ENCODE peak calls at places on chromosomes 3 and 15, in six cellular contexts. I is HepG2, B is GM12878, P is SK-N-SH, Q is K562, R is H1. C is an unnamed sample.

GRCh38 chr3:181330821-181331563 is 341.5 kb upstream of the DNAJC19 start:
- DNase-seq in B (no peak), Q (no peak), I (no peak), P (no peak), R (no peak), C (no peak)

GRCh38 chr3:166955549-166955948 is 424.5 kb downstream of the ZBBX start:
- DNase-seq in R (no peak), B (no peak), I (no peak), P (no peak), Q (no peak), C (no peak)

GRCh38 chr15:78929536-78930264 is 15.1 kb downstream of the CTSH start:
- DNase-seq in I (no peak), Q (no peak), B (no peak), P (no peak), R (no peak), C (no peak)

GRCh38 chr3:175186511-175186910 is 327.4 kb downstream of the NAALADL2 start:
- DNase-seq in I (no peak), Q (no peak), B (no peak), P (no peak), R (no peak), C (no peak)

GRCh38 chr3:177589921-177590336 is 392.6 kb upstream of the TBL1XR1 start:
- DNase-seq in P (peak; percentile 16), B (no peak), I (peak; percentile 65), R (no peak), Q (no peak), C (no peak)

GRCh38 chr15:57146394-57147140 is 228.1 kb downstream of the TCF12 start:
- DNase-seq in Q (peak; percentile 53), I (peak; percentile 9), R (no peak), P (peak; percentile 21), B (no peak), C (no peak)

GRCh38 chr3:79602385-79602784 is 165.4 kb downstream of the ROBO1 start:
- DNase-seq in R (no peak), P (peak; percentile 0), Q (no peak), I (no peak), B (no peak), C (no peak)

GRCh38 chr15:25790003-25790660 is 73.0 kb downstream of the ATP10A start:
- DNase-seq in P (no peak), R (no peak), I (no peak), Q (no peak), B (no peak), C (no peak)

GRCh38 chr3:194089357-194090177 is 46.4 kb upstream of the HES1 start:
- DNase-seq in Q (peak; percentile 94), B (no peak), R (peak; percentile 82), I (peak; percentile 71), P (no peak), C (peak; percentile 98)

GRCh38 chr3:66029014-66029413 is 9.7 kb downstream of the MAGI1 start:
- DNase-seq in P (no peak), R (no peak), I (no peak), Q (no peak), B (no peak), C (no peak)

GRCh38 chr3:144756704-144757440 is 785.2 kb downstream of the DIPK2A start:
- DNase-seq in R (no peak), P (no peak), Q (no peak), B (no peak), I (no peak), C (no peak)

GRCh38 chr3:10977864-10978510 is 14.6 kb upstream of the SLC6A1 start:
- DNase-seq in Q (no peak), B (no peak), R (no peak), I (no peak), P (no peak), C (no peak)
- TF ChIP-seq GABPA in Q (no peak), B (no peak), R (no peak), I (no peak), P (no peak), C (no peak)

GRCh38 chr15:40327338-40327917 is 3.9 kb downstream of the INAFM2 start:
- DNase-seq in Q (no peak), P (no peak), I (no peak), B (no peak), R (no peak), C (no peak)
- H3K4me3 ChIP-seq in Q (no peak overlapping the region), P (no peak overlapping the region), I (no peak overlapping the region), B (no peak overlapping the region), R (peak overlapping the region; percentile 15), C (no peak overlapping the region)

GRCh38 chr3:116140100-116140689 is 305.1 kb downstream of the LSAMP start:
- DNase-seq in Q (peak; percentile 14), P (no peak), I (peak; percentile 9), R (no peak), B (no peak), C (no peak)
- TF ChIP-seq GABPA in Q (no peak), P (no peak), I (no peak), R (no peak), B (no peak), C (no peak)

DNA sequence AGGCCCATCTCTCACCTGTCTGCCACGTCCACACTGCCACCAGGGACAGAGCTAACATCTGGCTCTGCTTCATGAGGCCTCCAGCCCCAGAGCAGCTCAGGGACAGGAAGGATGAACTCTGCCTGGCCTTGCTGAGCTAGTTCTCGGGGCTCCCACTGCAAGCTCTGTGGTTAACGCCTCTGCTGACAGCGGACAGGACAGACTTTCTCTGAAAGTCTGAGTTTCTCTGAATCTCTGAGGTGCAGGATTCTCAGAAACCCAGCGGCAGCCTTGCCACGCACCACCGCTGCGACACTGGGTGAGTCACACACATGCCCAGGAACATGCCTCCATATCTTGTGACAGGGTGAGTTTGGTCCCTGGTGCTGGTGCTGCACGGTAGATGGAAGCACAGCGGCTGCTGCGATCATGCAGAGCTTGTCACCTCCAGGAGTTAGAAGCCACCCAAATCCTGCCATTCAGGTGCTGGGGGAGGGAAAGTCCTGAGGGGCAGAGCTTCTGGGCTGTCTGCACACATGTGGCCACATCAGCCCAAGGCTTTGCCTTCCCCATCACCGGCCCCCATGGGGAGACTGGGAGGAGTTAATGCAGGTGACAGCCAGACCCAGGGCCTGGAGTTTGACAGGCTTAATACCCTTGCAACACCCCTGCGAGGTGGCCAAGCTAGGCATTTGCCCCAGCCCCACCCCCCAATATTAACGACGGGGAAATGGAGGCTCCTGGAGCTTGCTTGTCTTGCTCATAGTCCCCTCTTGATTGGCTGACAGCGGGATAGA is 267.0 kb downstream of the PLCL2 start:
- DNase-seq in I (no peak), B (peak; percentile 92), Q (peak; percentile 74), R (no peak), P (no peak), C (no peak)
- H3K4me3 ChIP-seq in I (no peak overlapping the region), B (peak overlapping the region; percentile 1), Q (no peak overlapping the region), R (no peak overlapping the region), P (no peak overlapping the region), C (no peak overlapping the region)

GRCh38 chr15:92584105-92584504 is 71.5 kb downstream of the FAM174B start:
- DNase-seq in P (no peak), Q (no peak), B (no peak), I (no peak), R (no peak), C (no peak)
- TF ChIP-seq GABPA in P (no peak), Q (no peak), B (no peak), I (no peak), R (no peak), C (no peak)

DNA sequence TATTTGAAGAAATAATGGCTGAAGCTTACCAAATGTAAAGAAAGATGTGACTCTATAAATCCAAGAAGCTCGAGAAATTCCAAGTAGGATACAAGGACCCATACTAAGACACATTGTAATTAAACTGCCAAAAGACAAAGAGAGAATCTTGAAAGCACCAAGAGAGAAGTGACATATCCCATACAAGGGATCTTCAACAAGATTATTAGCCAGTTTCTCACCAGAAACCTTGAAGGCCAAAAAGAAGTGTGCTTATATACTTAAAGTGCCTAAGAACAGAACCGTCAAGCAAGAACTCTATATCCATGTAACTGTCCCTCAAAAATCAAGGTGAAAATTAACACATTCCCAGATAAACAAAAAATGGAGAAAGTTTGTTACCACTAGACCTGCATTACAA is 220.5 kb downstream of the ADAMTS17 start:
- DNase-seq in B (no peak), P (no peak), Q (no peak), I (no peak), R (no peak), C (no peak)
- H3K4me3 ChIP-seq in B (no peak overlapping the region), P (no peak overlapping the region), Q (no peak overlapping the region), I (no peak overlapping the region), R (no peak overlapping the region), C (no peak overlapping the region)

GRCh38 chr3:140626856-140627255 is 51.0 kb upstream of the TRIM42 start:
- DNase-seq in B (no peak), P (no peak), I (no peak), R (no peak), Q (no peak), C (no peak)
- TF ChIP-seq GABPA in B (no peak), P (no peak), I (no peak), R (no peak), Q (no peak), C (no peak)

DNA sequence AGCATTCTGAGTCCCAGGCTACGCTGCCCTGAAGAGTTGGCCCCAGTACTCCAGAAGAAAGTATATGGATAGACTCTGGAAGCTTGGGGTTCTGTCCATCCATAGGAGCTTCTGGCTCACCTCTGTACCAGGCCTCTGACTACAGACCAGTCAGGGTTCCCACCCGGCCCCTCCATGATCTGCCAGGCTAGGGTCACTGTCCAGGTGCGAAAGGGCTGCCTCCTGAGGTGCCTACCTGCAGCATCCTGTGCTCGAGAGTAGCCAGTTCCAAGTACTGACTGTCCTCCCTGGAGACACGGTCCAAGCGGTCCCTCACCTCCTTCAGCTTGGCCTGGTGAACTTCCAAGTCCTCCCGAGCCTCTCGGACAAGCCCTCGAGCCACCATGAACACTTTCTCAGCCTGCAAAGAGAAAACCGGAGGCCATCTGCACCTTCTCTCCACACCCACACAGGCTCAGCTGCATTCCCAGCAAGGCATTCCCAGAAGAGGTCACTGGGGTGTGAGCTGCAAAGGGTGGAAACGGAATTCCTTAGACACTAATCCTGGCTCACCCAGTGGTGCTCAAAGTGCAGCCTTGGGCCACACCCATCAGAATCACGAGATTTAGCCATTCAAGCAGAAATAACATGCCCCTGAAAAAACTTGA is 3.7 kb upstream of the PLXNB1 start:
- DNase-seq in P (no peak), Q (no peak), R (no peak), I (peak; percentile 79), B (no peak), C (no peak)
- H3K4me3 ChIP-seq in P (no peak overlapping the region), Q (no peak overlapping the region), R (no peak overlapping the region), I (peak overlapping the region; percentile 26), B (no peak overlapping the region), C (no peak overlapping the region)

DNA sequence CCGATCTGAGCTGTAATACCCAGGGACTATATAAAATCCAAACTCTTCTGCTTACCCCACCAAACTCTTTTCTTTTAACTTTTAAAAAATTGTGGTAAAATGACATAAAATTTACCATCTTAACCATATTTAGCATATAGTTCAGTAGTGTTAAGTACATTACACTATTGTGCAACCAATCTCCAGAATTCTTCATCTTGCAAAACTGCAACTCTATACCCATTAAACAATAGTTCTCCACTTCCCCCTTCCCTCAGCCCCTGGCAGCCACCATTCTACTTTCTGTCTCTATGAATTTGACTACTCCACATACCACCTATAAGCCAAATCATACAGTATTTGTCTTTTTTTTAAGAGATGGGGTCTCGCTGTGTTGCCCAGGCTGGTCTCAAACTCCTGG is 38.7 kb downstream of the SENP8 start:
- DNase-seq in R (no peak), Q (no peak), P (no peak), B (no peak), I (no peak), C (peak; percentile 35)
- TF ChIP-seq GABPA in R (no peak), Q (no peak), P (no peak), B (no peak), I (no peak), C (no peak)